ENCODE peak calls at places on chromosomes 4 and X, in four cellular contexts. V is T-helper 9 cell, G is T-helper 1 cell, U is RPMI7951. H is an unnamed sample.

GRCh38 chr4:182683666-182684065 is 233.5 kb downstream of the DCTD start:
- DNase-seq in U (no peak), G (no peak), V (no peak), H (no peak)

GRCh38 chr4:121656269-121656641 is 40.5 kb downstream of the ANXA5 start:
- DNase-seq in U (peak; percentile 58), G (no peak), V (no peak), H (no peak)

GRCh38 chr4:77959566-77960338 is 97.1 kb downstream of the MRPL1 start:
- DNase-seq in U (peak; percentile 30), V (no peak), G (no peak), H (no peak)

GRCh38 chr4:63458010-63458409 is 951.2 kb downstream of the TECRL start:
- DNase-seq in G (no peak), U (no peak), V (no peak), H (no peak)

GRCh38 chr4:12615822-12616221 is 868.3 kb downstream of the RAB28 start:
- DNase-seq in G (no peak), V (no peak), U (no peak), H (no peak)

GRCh38 chrX:103254171-103254824 is 657 bp downstream of the TCEAL8 start:
- DNase-seq in V (no peak), G (no peak), U (peak; percentile 16), H (peak; percentile 22)

GRCh38 chrX:97529801-97530200 is 646.1 kb downstream of the RPA4 start:
- DNase-seq in U (peak; percentile 13), V (no peak), G (no peak), H (no peak)

GRCh38 chr4:169963998-169964397 is 62.2 kb downstream of the MFAP3L start:
- DNase-seq in U (no peak), V (no peak), G (no peak), H (no peak)

GRCh38 chr4:84472154-84472553 is 26.9 kb downstream of the NKX6-1 start:
- DNase-seq in V (no peak), U (no peak), G (no peak), H (no peak)

GRCh38 chrX:92213781-92214180 is 434.6 kb downstream of the PCDH11X start:
- DNase-seq in U (no peak), G (no peak), V (no peak), H (no peak)

GRCh38 chrX:63746278-63746677 is 38.7 kb downstream of the ARHGEF9 start:
- DNase-seq in G (no peak), U (no peak), V (no peak), H (peak; percentile 54)

GRCh38 chr4:10872833-10873517 is 188.4 kb upstream of the CLNK start:
- DNase-seq in G (no peak), V (no peak), U (no peak), H (no peak)

GRCh38 chr4:86960557-86960959 is 25.7 kb downstream of the AFF1 start:
- DNase-seq in V (no peak), G (no peak), U (no peak), H (no peak)

GRCh38 chr4:76357981-76358380 is 51.4 kb downstream of the STBD1 start:
- DNase-seq in U (no peak), G (no peak), V (no peak), H (no peak)

GRCh38 chr4:48629458-48629857 is 139.4 kb downstream of the ZAR1 start:
- DNase-seq in V (no peak), U (no peak), G (no peak), H (no peak)

GRCh38 chr4:1464581-1465171 is 58.4 kb upstream of the NKX1-1 start:
- DNase-seq in G (no peak), V (no peak), U (no peak), H (no peak)

GRCh38 chrX:134362560-134363089 is 97.3 kb upstream of the HPRT1 start:
- DNase-seq in V (no peak), G (no peak), U (no peak), H (no peak)

GRCh38 chr4:148196168-148196567 is 246.0 kb downstream of the NR3C2 start:
- DNase-seq in V (no peak), U (no peak), G (no peak), H (no peak)

GRCh38 chr4:8547108-8547911 is 32.9 kb upstream of the GPR78 start:
- DNase-seq in V (no peak), U (peak; percentile 79), G (no peak), H (no peak)

GRCh38 chr4:73836373-73837269 is at the start of gene CXCL6:
- DNase-seq in U (no peak), V (no peak), G (no peak), H (no peak)

GRCh38 chr4:20297800-20298199 is 46.1 kb downstream of the SLIT2 start:
- DNase-seq in U (no peak), G (no peak), V (no peak), H (no peak)

H was measured in CD8-positive, alpha-beta memory T cell.